ENCODE peak calls at places on chromosomes 6 and 20, in nine cellular contexts. D is NCI-H1930; Y is neuronal stem cell; R is NCI-H1436; O is amygdala; I is AML-193; T is stimulated activated CD4-positive, alpha-beta T cell treated with anti-CD3 and anti-CD28 coated beads, Interleukin-1b, Interleukin-23, amount 100 ng/mL, for 24 hours; H is pons; P is NCI-H1105 treated with DMSO at 0.1 percent for 48 hours. B is an unnamed sample.

GRCh38 chr6:19472168-19472567 is 365.0 kb upstream of the ID4 start:
- DNase-seq in Y (no peak), I (no peak), R (no peak), P (no peak), D (no peak), O (no peak), T (no peak), H (no peak), B (no peak)

GRCh38 chr6:120302041-120302440 is 952.5 kb upstream of the MAN1A1 start:
- DNase-seq in I (no peak), H (no peak), O (no peak), Y (peak; percentile 9), D (no peak), P (no peak), T (no peak), R (no peak), B (no peak)

GRCh38 chr6:11042025-11042749 is 1.9 kb downstream of the ELOVL2 start:
- DNase-seq in O (no peak), D (no peak), Y (no peak), I (no peak), T (no peak), P (no peak), H (no peak), R (no peak), B (no peak)

GRCh38 chr20:4891364-4891763 is 109.9 kb downstream of the SLC23A2 start:
- DNase-seq in T (no peak), P (no peak), R (no peak), O (no peak), I (no peak), H (no peak), D (no peak), Y (no peak), B (no peak)

GRCh38 chr20:3218307-3218988 is 9.2 kb downstream of the ITPA start:
- DNase-seq in D (peak; percentile 21), Y (peak; percentile 52), P (no peak), I (peak; percentile 27), H (no peak), O (no peak), T (peak; percentile 62), R (peak; percentile 23), B (no peak)

GRCh38 chr6:143286280-143286795 is 164.2 kb downstream of the ADAT2 start:
- DNase-seq in R (no peak), P (no peak), T (no peak), Y (no peak), D (no peak), H (no peak), O (no peak), I (no peak), B (no peak)

GRCh38 chr20:32610897-32611218 is 25.7 kb upstream of the NOL4L start:
- DNase-seq in I (no peak), P (no peak), D (no peak), R (no peak), Y (no peak), T (no peak), O (no peak), H (no peak), B (no peak)

GRCh38 chr6:39887692-39888450 is 46.4 kb downstream of the MOCS1 start:
- DNase-seq in O (peak; percentile 67), R (no peak), P (no peak), H (peak; percentile 90), D (no peak), T (no peak), I (no peak), Y (no peak), B (no peak)

GRCh38 chr20:33673411-33674293 is 576 bp downstream of the NECAB3 start:
- DNase-seq in P (no peak), T (no peak), I (no peak), H (no peak), O (no peak), R (no peak), Y (no peak), D (no peak), B (no peak)

GRCh38 chr6:106974999-106975698 is 620 bp upstream of the CD24 start:
- DNase-seq in H (no peak), I (no peak), T (no peak), O (no peak), D (peak; percentile 53), Y (peak; percentile 71), R (no peak), P (peak; percentile 60), B (no peak)

GRCh38 chr20:30485331-30486102 is 771.9 kb upstream of the DEFB115 start:
- DNase-seq in I (no peak), O (no peak), R (no peak), P (no peak), Y (no peak), T (no peak), H (no peak), D (no peak), B (no peak)

GRCh38 chr6:96571551-96571950 is 8.6 kb downstream of the FHL5 start:
- DNase-seq in D (no peak), H (no peak), P (no peak), O (no peak), Y (no peak), T (no peak), I (no peak), R (no peak), B (no peak)

GRCh38 chr20:4488407-4489339 is 233.0 kb upstream of the PRND start:
- DNase-seq in I (no peak), D (no peak), R (no peak), P (no peak), Y (no peak), H (no peak), O (no peak), T (no peak), B (no peak)

GRCh38 chr6:12288844-12289654 is 1.1 kb upstream of the EDN1 start:
- DNase-seq in O (no peak), T (peak; percentile 29), I (peak; percentile 70), D (no peak), H (peak; percentile 41), Y (peak; percentile 59), R (peak; percentile 9), P (peak; percentile 50), B (peak; percentile 70)

GRCh38 chr6:26105842-26106241 is 18.6 kb downstream of the HFE start:
- DNase-seq in I (no peak), D (no peak), P (no peak), T (no peak), O (no peak), R (no peak), Y (no peak), H (no peak), B (no peak)

GRCh38 chr6:33602180-33602579 is 18.9 kb upstream of the ITPR3 start:
- DNase-seq in P (no peak), D (no peak), Y (no peak), T (no peak), H (no peak), I (no peak), R (no peak), O (no peak), B (no peak)

GRCh38 chr6:144909753-144910280 is 624.7 kb downstream of the UTRN start:
- DNase-seq in D (no peak), I (no peak), H (no peak), O (no peak), P (no peak), R (no peak), T (no peak), Y (no peak), B (no peak)

GRCh38 chr6:138465007-138465645 is 34.2 kb downstream of the NHSL1 start:
- DNase-seq in R (no peak), Y (no peak), O (no peak), T (no peak), I (no peak), P (no peak), D (no peak), H (no peak), B (no peak)

GRCh38 chr6:39853604-39854003 is 61.4 kb downstream of the DAAM2 start:
- DNase-seq in R (no peak), Y (no peak), H (peak; percentile 74), I (no peak), P (no peak), T (no peak), D (no peak), O (peak; percentile 5), B (no peak)

GRCh38 chr20:48668451-48668946 is 159.3 kb downstream of the PREX1 start:
- DNase-seq in P (no peak), O (no peak), I (no peak), D (no peak), R (no peak), H (peak; percentile 83), Y (no peak), T (no peak), B (no peak)

GRCh38 chr20:53608456-53609413 is 15.1 kb upstream of the ZNF217 start:
- DNase-seq in R (no peak), I (no peak), D (no peak), T (no peak), O (no peak), Y (no peak), P (no peak), H (no peak), B (no peak)

GRCh38 chr6:167210375-167211295 is 52.9 kb upstream of the GPR31 start:
- DNase-seq in Y (no peak), H (no peak), R (no peak), I (no peak), O (no peak), P (no peak), D (no peak), T (no peak), B (no peak)

GRCh38 chr20:58775371-58775770 is 75.3 kb downstream of the GNAS-AS1 start:
- DNase-seq in P (no peak), I (no peak), O (no peak), R (no peak), D (no peak), T (no peak), Y (no peak), H (peak; percentile 6), B (no peak)

GRCh38 chr6:148969679-148970078 is 222.8 kb downstream of the UST start:
- DNase-seq in R (no peak), O (no peak), T (no peak), I (no peak), P (no peak), Y (no peak), H (no peak), D (peak; percentile 39), B (no peak)

GRCh38 chr6:41894366-41895299 is 542 bp downstream of the USP49 start:
- DNase-seq in P (peak; percentile 55), Y (no peak), O (peak; percentile 40), D (no peak), T (no peak), I (no peak), R (no peak), H (no peak), B (no peak)

GRCh38 chr6:54071941-54072340 is 39.3 kb upstream of the MLIP start:
- DNase-seq in R (no peak), D (no peak), T (no peak), H (no peak), O (no peak), Y (no peak), P (no peak), I (no peak), B (no peak)

GRCh38 chr20:42705550-42705949 is 484.2 kb downstream of the PTPRT start:
- DNase-seq in R (no peak), T (no peak), O (no peak), I (no peak), Y (no peak), H (no peak), D (no peak), P (no peak), B (no peak)

GRCh38 chr6:87902383-87902782 is 145.3 kb upstream of the SPACA1 start:
- DNase-seq in H (no peak), T (no peak), D (no peak), R (no peak), Y (no peak), I (peak; percentile 88), P (no peak), O (no peak), B (peak; percentile 50)

GRCh38 chr20:47727170-47727880 is 58.0 kb downstream of the SULF2 start:
- DNase-seq in P (no peak), T (peak; percentile 22), H (peak; percentile 80), Y (no peak), D (no peak), I (peak; percentile 98), R (no peak), O (no peak), B (peak; percentile 100)

GRCh38 chr6:140671926-140672325 is 1297.5 kb upstream of the CITED2 start:
- DNase-seq in H (peak; percentile 8), P (no peak), R (no peak), T (no peak), O (no peak), D (no peak), Y (no peak), I (no peak), B (peak; percentile 12)

GRCh38 chr6:161050134-161050765 is 58.7 kb downstream of the MAP3K4 start:
- DNase-seq in D (no peak), P (no peak), I (no peak), O (no peak), Y (no peak), T (no peak), R (no peak), H (no peak), B (no peak)